ENCODE peak calls at places on chromosome 17, in four cellular contexts. N is cardiac fibroblast, A is BJ, G is breast epithelium. D is an unnamed sample.

GRCh38 chr17:537133-537532 is 177.5 kb downstream of the VPS53 start:
- DNase-seq in N (no peak), A (no peak), G (no peak), D (no peak)

GRCh38 chr17:20268700-20269475 is 198.5 kb downstream of the LGALS9B start:
- DNase-seq in N (no peak), A (no peak), G (no peak), D (no peak)

GRCh38 chr17:46063239-46063638 is 64.2 kb downstream of the STH start:
- DNase-seq in N (peak), A (peak), G (no peak), D (no peak)

GRCh38 chr17:37273419-37274051 is 102.2 kb upstream of the C17orf78 start:
- DNase-seq in N (peak), A (no peak), G (no peak), D (peak)

GRCh38 chr17:60174035-60174434 is 24.3 kb downstream of the CA4 start:
- DNase-seq in N (no peak), A (no peak), G (no peak), D (no peak)

GRCh38 chr17:7261377-7262191 is 694 bp downstream of the CLDN7 start:
- DNase-seq in N (no peak), A (no peak), G (no peak), D (no peak)

GRCh38 chr17:10657123-10657522 is at the start of gene MYH3:
- DNase-seq in N (no peak), A (no peak), G (no peak), D (no peak)

GRCh38 chr17:67129283-67129682 is 84.9 kb downstream of the CACNG1 start:
- DNase-seq in N (no peak), A (no peak), G (no peak), D (no peak)

GRCh38 chr17:39745335-39746144 is 7.8 kb downstream of the GRB7 start:
- DNase-seq in N (no peak), A (no peak), G (no peak), D (no peak)

GRCh38 chr17:66373944-66374817 is 71.8 kb downstream of the PRKCA start:
- DNase-seq in N (no peak), A (no peak), G (no peak), D (no peak)

GRCh38 chr17:17994271-17994670 is 21.6 kb downstream of the DRC3 start:
- DNase-seq in N (no peak), A (no peak), G (no peak), D (no peak)

GRCh38 chr17:27577124-27577761 is 53.7 kb upstream of the LGALS9 start:
- DNase-seq in N (peak), A (peak), G (no peak), D (no peak)

GRCh38 chr17:72150632-72151460 is 30.0 kb downstream of the SOX9 start:
- DNase-seq in N (no peak), A (no peak), G (no peak), D (peak)

GRCh38 chr17:53390575-53390974 is 432.2 kb upstream of the KIF2B start:
- DNase-seq in N (no peak), A (no peak), G (no peak), D (no peak)

GRCh38 chr17:83196973-83197880 is 117.8 kb downstream of the METRNL start:
- DNase-seq in N (no peak), A (peak), G (peak), D (no peak)

GRCh38 chr17:61454932-61455753 is 2.9 kb downstream of the TBX4 start:
- DNase-seq in N (no peak), A (no peak), G (peak), D (no peak)

GRCh38 chr17:34728771-34729310 is 149.5 kb downstream of the TMEM132E start:
- DNase-seq in N (no peak), A (no peak), G (no peak), D (no peak)

GRCh38 chr17:9370464-9370863 is 205.2 kb downstream of the STX8 start:
- DNase-seq in N (peak), A (no peak), G (no peak), D (no peak)

GRCh38 chr17:78415821-78416301 is 37.4 kb downstream of the PGS1 start:
- DNase-seq in N (no peak), A (no peak), G (no peak), D (no peak)

GRCh38 chr17:32783602-32784001 is 93.3 kb downstream of the MYO1D start:
- DNase-seq in N (peak), A (no peak), G (no peak), D (peak)

GRCh38 chr17:33241390-33241789 is 51.7 kb downstream of the ASIC2 start:
- DNase-seq in N (peak), A (no peak), G (no peak), D (no peak)

GRCh38 chr17:16911141-16911937 is 60.6 kb downstream of the TNFRSF13B start:
- DNase-seq in N (peak), A (no peak), G (peak), D (no peak)

GRCh38 chr17:57948555-57949420 is 6.4 kb downstream of the CUEDC1 start:
- DNase-seq in N (peak), A (peak), G (no peak), D (no peak)

GRCh38 chr17:33220031-33220430 is 73.1 kb downstream of the ASIC2 start:
- DNase-seq in N (no peak), A (no peak), G (no peak), D (no peak)

GRCh38 chr17:68599873-68600122 is 1.4 kb downstream of the FAM20A start:
- DNase-seq in N (no peak), A (no peak), G (no peak), D (no peak)

GRCh38 chr17:68601565-68602266 is 549 bp upstream of the FAM20A start:
- DNase-seq in N (no peak), A (no peak), G (no peak), D (no peak)

GRCh38 chr17:68600881-68601564 is at the start of gene FAM20A:
- DNase-seq in N (no peak), A (no peak), G (no peak), D (no peak)

GRCh38 chr17:68599091-68599872 is 1.9 kb downstream of the FAM20A start:
- DNase-seq in N (no peak), A (peak), G (no peak), D (no peak)

DNA sequence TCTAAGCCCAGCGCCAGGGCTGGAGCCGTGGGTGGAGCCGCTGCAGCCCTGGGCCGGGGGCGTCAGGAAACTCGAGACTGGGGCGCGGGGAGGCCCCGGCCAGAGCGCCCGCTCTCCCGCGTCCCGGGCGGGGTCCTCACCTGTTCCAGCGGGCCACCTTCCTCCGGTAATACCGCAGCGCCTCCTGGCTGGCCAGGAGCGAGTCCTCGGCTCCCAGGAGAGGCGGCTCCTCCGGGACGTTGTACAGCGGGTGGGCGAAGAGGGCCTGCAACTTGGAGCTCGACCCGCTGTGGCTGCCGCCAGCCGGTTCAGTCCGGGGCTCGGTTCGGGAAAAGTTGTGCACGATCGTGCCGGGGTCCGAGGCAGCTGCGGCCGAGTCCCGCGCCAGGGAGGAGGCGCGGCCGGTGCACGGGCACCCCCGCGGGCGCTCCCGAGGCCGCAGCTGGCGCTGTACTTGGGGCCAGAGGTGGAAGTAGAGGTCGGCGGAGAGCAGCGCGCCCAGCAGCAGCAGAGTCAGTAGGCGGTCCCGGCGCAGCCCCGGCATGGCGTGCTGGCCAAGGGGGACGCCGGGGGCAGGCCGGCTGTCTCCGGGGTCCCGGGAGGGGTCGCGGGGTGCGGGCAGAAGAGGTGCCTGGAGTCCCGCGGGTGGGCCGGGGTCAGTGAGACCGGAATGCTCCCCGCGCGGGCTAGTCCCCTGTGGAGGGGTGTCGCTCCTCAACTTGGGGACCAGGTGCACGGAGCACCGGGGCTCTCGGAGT is 865 bp downstream of the FAM20A start:
- DNase-seq in N (no peak), A (no peak), G (no peak), D (no peak)
- TF ChIP-seq CTCF in N (peak), A (peak), G (no peak), D (no peak)

GRCh38 chr17:44211281-44212265 is 7.9 kb downstream of the UBTF start:
- DNase-seq in N (no peak), A (no peak), G (no peak), D (no peak)
- H3K4me3 ChIP-seq in N (no peak), A (no peak), G (no peak), D (no peak)

GRCh38 chr17:47279062-47279801 is 25.6 kb downstream of the ITGB3 start:
- DNase-seq in N (peak), A (peak), G (peak), D (no peak)
- TF ChIP-seq CTCF in N (peak), A (peak), G (no peak), D (no peak)

DNA sequence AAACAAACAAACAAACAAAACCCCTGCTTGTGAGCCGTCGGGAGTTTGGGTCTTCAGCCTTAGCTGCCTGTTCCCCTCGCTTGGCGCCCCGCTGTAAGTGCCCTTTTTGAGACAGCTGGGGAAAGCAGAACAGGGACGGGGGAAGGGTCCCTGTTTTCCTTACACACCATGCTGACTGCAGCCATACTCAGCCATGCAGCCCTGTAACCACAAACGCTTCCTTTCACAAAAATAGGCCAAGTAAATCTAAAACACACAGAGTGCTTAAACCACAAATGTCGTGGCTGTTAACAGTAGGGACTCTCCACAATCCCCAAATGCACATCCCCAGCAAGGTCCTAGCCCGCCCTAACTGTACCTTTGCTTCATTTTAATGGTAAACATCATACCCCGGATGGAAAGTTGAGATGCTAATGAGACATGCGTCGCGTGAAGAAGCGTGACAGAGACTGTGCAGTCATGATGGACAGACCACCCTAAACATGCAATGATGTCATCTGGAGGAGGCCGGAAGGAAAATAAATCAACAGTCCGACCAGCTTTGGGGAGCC is 129.9 kb downstream of the MGAT5B start:
- DNase-seq in N (no peak), A (no peak), G (no peak), D (no peak)
- H3K4me3 ChIP-seq in N (no peak), A (no peak), G (no peak), D (no peak)

GRCh38 chr17:5506307-5506706 is 19.9 kb downstream of the MIS12 start:
- DNase-seq in N (no peak), A (no peak), G (no peak), D (peak)
- TF ChIP-seq CTCF in N (no peak), A (no peak), G (no peak), D (peak)

GRCh38 chr17:50059759-50060273 is 3.9 kb downstream of the ITGA3 start:
- DNase-seq in N (peak), A (no peak), G (no peak), D (no peak)
- H3K4me3 ChIP-seq in N (no peak), A (no peak), G (no peak), D (no peak)

DNA sequence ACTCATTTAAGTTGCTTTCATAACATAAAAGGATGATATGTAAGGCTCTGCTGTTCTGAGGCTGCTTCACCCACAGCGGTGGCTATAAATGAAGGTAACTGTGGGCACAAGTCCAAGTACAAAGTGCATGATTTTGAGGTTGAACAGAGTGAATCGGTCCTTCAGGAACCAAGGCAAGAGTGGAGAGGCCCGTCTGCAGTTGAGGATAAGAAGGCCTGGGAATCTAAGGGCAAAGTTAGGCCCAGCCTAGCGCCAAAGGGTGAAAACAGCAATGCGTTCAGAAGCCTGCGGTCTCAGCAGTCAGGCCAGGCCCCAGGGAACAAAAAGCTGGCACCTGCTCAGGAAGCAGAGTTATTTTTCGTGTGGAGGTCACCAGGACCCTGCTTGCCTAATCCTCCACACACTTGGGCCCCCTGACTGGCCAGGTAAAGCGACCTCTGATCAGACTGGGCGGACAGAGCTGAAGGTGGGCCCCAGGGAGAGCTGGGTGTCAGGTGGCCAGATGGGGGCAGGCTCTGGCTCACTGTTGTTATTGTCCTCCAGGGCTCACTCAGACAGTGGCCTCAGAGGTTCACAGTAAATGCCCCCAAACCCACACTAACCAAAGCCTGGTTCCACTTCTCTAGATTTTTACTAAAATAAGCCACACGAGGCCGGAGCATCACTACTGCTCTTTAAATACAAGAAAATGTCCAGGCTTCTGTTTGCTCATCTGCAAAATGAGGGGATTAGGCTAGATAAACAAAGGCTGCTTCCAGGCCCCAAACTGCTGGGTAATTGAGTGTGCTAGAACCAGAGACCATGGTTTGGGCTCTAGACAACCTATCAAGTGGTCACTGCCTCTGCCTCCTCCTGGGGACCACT is 46.4 kb downstream of the TEX2 start:
- DNase-seq in N (peak), A (no peak), G (no peak), D (peak)
- TF ChIP-seq CTCF in N (no peak), A (peak), G (no peak), D (no peak)